ENCODE peak calls at places on chromosomes 13 and 19, in six cellular contexts. One of them, this sample, is unnamed.

GRCh38 chr19:19643158-19644053 is at the start of gene GMIP:
- DNase-seq in DND-41: peak; percentile 87
- DNase-seq in kidney: peak; percentile 91
- DNase-seq in psoas muscle: peak; percentile 82
- DNase-seq in left ventricle myocardium inferior: peak; percentile 82
- DNase-seq in right lobe of liver: peak; percentile 87
- DNase-seq in this sample: peak; percentile 81

GRCh38 chr19:12834418-12834943 is at the start of gene RTBDN:
- DNase-seq in DND-41: no peak
- DNase-seq in kidney: no peak
- DNase-seq in psoas muscle: peak; percentile 12
- DNase-seq in left ventricle myocardium inferior: no peak
- DNase-seq in right lobe of liver: no peak
- DNase-seq in this sample: no peak

GRCh38 chr19:51799311-51799997 is 4.5 kb downstream of the FPR3 start:
- DNase-seq in DND-41: no peak
- DNase-seq in kidney: peak; percentile 92
- DNase-seq in psoas muscle: peak; percentile 83
- DNase-seq in left ventricle myocardium inferior: peak; percentile 89
- DNase-seq in right lobe of liver: peak; percentile 75
- DNase-seq in this sample: peak; percentile 90

GRCh38 chr13:104809483-104809882 is 1726.0 kb downstream of the EFNB2 start:
- DNase-seq in DND-41: peak; percentile 68
- DNase-seq in kidney: no peak
- DNase-seq in psoas muscle: no peak
- DNase-seq in left ventricle myocardium inferior: no peak
- DNase-seq in right lobe of liver: no peak
- DNase-seq in this sample: no peak

GRCh38 chr13:38981096-38981495 is 9.5 kb downstream of the STOML3 start:
- DNase-seq in DND-41: no peak
- DNase-seq in kidney: no peak
- DNase-seq in psoas muscle: no peak
- DNase-seq in left ventricle myocardium inferior: no peak
- DNase-seq in right lobe of liver: no peak
- DNase-seq in this sample: no peak

GRCh38 chr19:10173527-10173926 is 21.2 kb downstream of the DNMT1 start:
- DNase-seq in DND-41: no peak
- DNase-seq in kidney: no peak
- DNase-seq in psoas muscle: no peak
- DNase-seq in left ventricle myocardium inferior: no peak
- DNase-seq in right lobe of liver: no peak
- DNase-seq in this sample: no peak

GRCh38 chr13:80337011-80337688 is 3.8 kb downstream of the SPRY2 start:
- DNase-seq in DND-41: no peak
- DNase-seq in kidney: no peak
- DNase-seq in psoas muscle: no peak
- DNase-seq in left ventricle myocardium inferior: no peak
- DNase-seq in right lobe of liver: peak; percentile 57
- DNase-seq in this sample: peak; percentile 13

GRCh38 chr13:27086599-27087265 is 84.9 kb downstream of the USP12 start:
- DNase-seq in DND-41: no peak
- DNase-seq in kidney: no peak
- DNase-seq in psoas muscle: no peak
- DNase-seq in left ventricle myocardium inferior: no peak
- DNase-seq in right lobe of liver: no peak
- DNase-seq in this sample: no peak

GRCh38 chr13:26249551-26249950 is 4.4 kb upstream of the CDK8 start:
- DNase-seq in DND-41: no peak
- DNase-seq in kidney: no peak
- DNase-seq in psoas muscle: no peak
- DNase-seq in left ventricle myocardium inferior: no peak
- DNase-seq in right lobe of liver: no peak
- DNase-seq in this sample: no peak

GRCh38 chr13:40764587-40765403 is 6.2 kb downstream of the MRPS31 start:
- DNase-seq in DND-41: peak; percentile 27
- DNase-seq in kidney: no peak
- DNase-seq in psoas muscle: no peak
- DNase-seq in left ventricle myocardium inferior: no peak
- DNase-seq in right lobe of liver: peak; percentile 71
- DNase-seq in this sample: no peak

GRCh38 chr19:15251010-15251748 is 18.9 kb upstream of the EPHX3 start:
- DNase-seq in DND-41: no peak
- DNase-seq in kidney: peak; percentile 89
- DNase-seq in psoas muscle: peak; percentile 72
- DNase-seq in left ventricle myocardium inferior: no peak
- DNase-seq in right lobe of liver: no peak
- DNase-seq in this sample: peak; percentile 83

GRCh38 chr19:57905258-57905657 is 11.1 kb downstream of the ZNF417 start:
- DNase-seq in DND-41: no peak
- DNase-seq in kidney: no peak
- DNase-seq in psoas muscle: no peak
- DNase-seq in left ventricle myocardium inferior: no peak
- DNase-seq in right lobe of liver: no peak
- DNase-seq in this sample: no peak

GRCh38 chr13:100533588-100534041 is 55.0 kb downstream of the GGACT start:
- DNase-seq in DND-41: no peak
- DNase-seq in kidney: no peak
- DNase-seq in psoas muscle: no peak
- DNase-seq in left ventricle myocardium inferior: no peak
- DNase-seq in right lobe of liver: peak; percentile 91
- DNase-seq in this sample: no peak

GRCh38 chr13:109160357-109160756 is 530.9 kb downstream of the MYO16 start:
- DNase-seq in DND-41: no peak
- DNase-seq in kidney: no peak
- DNase-seq in psoas muscle: no peak
- DNase-seq in left ventricle myocardium inferior: no peak
- DNase-seq in right lobe of liver: no peak
- DNase-seq in this sample: no peak

GRCh38 chr13:101700598-101700997 is 248.1 kb downstream of the ITGBL1 start:
- DNase-seq in DND-41: no peak
- DNase-seq in kidney: no peak
- DNase-seq in psoas muscle: no peak
- DNase-seq in left ventricle myocardium inferior: no peak
- DNase-seq in right lobe of liver: no peak
- DNase-seq in this sample: no peak

GRCh38 chr13:51688937-51689336 is 104.7 kb downstream of the WDFY2 start:
- DNase-seq in DND-41: no peak
- DNase-seq in kidney: no peak
- DNase-seq in psoas muscle: no peak
- DNase-seq in left ventricle myocardium inferior: no peak
- DNase-seq in right lobe of liver: no peak
- DNase-seq in this sample: no peak

GRCh38 chr19:47447470-47448359 is 24.0 kb downstream of the SLC8A2 start:
- DNase-seq in DND-41: peak; percentile 43
- DNase-seq in kidney: peak; percentile 83
- DNase-seq in psoas muscle: peak; percentile 76
- DNase-seq in left ventricle myocardium inferior: peak; percentile 25
- DNase-seq in right lobe of liver: peak; percentile 53
- DNase-seq in this sample: peak; percentile 63

GRCh38 chr13:95124959-95125358 is 176.3 kb downstream of the ABCC4 start:
- DNase-seq in DND-41: no peak
- DNase-seq in kidney: no peak
- DNase-seq in psoas muscle: no peak
- DNase-seq in left ventricle myocardium inferior: no peak
- DNase-seq in right lobe of liver: no peak
- DNase-seq in this sample: no peak

GRCh38 chr19:317710-318508 is 26.7 kb downstream of the MIER2 start:
- DNase-seq in DND-41: no peak
- DNase-seq in kidney: no peak
- DNase-seq in psoas muscle: no peak
- DNase-seq in left ventricle myocardium inferior: no peak
- DNase-seq in right lobe of liver: no peak
- DNase-seq in this sample: no peak
- TF ChIP-seq CTCF in DND-41: no peak
- TF ChIP-seq CTCF in kidney: no peak
- TF ChIP-seq CTCF in psoas muscle: no peak
- TF ChIP-seq CTCF in left ventricle myocardium inferior: no peak
- TF ChIP-seq CTCF in right lobe of liver: no peak
- TF ChIP-seq CTCF in this sample: no peak

GRCh38 chr13:77222000-77222690 is 104.7 kb downstream of the MYCBP2 start:
- DNase-seq in DND-41: no peak
- DNase-seq in kidney: no peak
- DNase-seq in psoas muscle: no peak
- DNase-seq in left ventricle myocardium inferior: no peak
- DNase-seq in right lobe of liver: no peak
- DNase-seq in this sample: no peak
- H3K27ac ChIP-seq in DND-41: no peak overlapping the region
- H3K27ac ChIP-seq in kidney: no peak overlapping the region
- H3K27ac ChIP-seq in psoas muscle: no peak overlapping the region
- H3K27ac ChIP-seq in left ventricle myocardium inferior: no peak overlapping the region
- H3K27ac ChIP-seq in right lobe of liver: no peak overlapping the region
- H3K27ac ChIP-seq in this sample: no peak overlapping the region

GRCh38 chr13:73596382-73596781 is 537.6 kb downstream of the KLF5 start:
- DNase-seq in DND-41: no peak
- DNase-seq in kidney: no peak
- DNase-seq in psoas muscle: no peak
- DNase-seq in left ventricle myocardium inferior: no peak
- DNase-seq in right lobe of liver: no peak
- DNase-seq in this sample: no peak

GRCh38 chr13:73593199-73593765 is 534.5 kb downstream of the KLF5 start:
- DNase-seq in DND-41: no peak
- DNase-seq in kidney: no peak
- DNase-seq in psoas muscle: no peak
- DNase-seq in left ventricle myocardium inferior: no peak
- DNase-seq in right lobe of liver: no peak
- DNase-seq in this sample: no peak

DNA sequence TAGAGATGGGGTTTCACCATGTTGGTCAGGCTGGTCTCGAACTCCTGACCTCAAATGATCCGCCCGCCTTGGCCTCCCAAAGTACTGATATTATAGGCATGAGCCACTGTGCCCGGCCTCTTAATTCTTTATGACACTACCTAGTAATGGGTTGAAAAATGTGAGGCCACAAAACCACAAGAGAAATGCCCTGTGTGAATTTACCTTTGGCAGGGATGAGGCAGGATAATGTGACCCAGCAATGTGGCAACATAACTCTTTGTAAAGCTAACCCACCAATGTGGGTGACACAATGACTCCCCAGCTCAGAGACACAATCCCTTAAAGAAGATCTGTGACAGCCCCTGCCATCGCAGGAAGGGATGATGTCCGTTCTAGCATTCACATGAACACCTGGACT is 533.1 kb downstream of the KLF5 start:
- DNase-seq in DND-41: no peak
- DNase-seq in kidney: no peak
- DNase-seq in psoas muscle: no peak
- DNase-seq in left ventricle myocardium inferior: no peak
- DNase-seq in right lobe of liver: no peak
- DNase-seq in this sample: no peak
- H3K4me3 ChIP-seq in DND-41: no peak overlapping the region
- H3K4me3 ChIP-seq in kidney: no peak overlapping the region
- H3K4me3 ChIP-seq in psoas muscle: no peak overlapping the region
- H3K4me3 ChIP-seq in left ventricle myocardium inferior: no peak overlapping the region
- H3K4me3 ChIP-seq in right lobe of liver: no peak overlapping the region
- H3K4me3 ChIP-seq in this sample: no peak overlapping the region

GRCh38 chr19:35142531-35143230 is 374 bp upstream of the FXYD7 start:
- DNase-seq in DND-41: peak; percentile 51
- DNase-seq in kidney: peak; percentile 85
- DNase-seq in psoas muscle: peak; percentile 72
- DNase-seq in left ventricle myocardium inferior: peak; percentile 40
- DNase-seq in right lobe of liver: no peak
- DNase-seq in this sample: peak; percentile 42

GRCh38 chr19:35143231-35143715 is at the start of gene FXYD7:
- DNase-seq in DND-41: no peak
- DNase-seq in kidney: peak; percentile 83
- DNase-seq in psoas muscle: no peak
- DNase-seq in left ventricle myocardium inferior: no peak
- DNase-seq in right lobe of liver: no peak
- DNase-seq in this sample: no peak

GRCh38 chr19:35143818-35144217 is 763 bp downstream of the FXYD7 start:
- DNase-seq in DND-41: no peak
- DNase-seq in kidney: no peak
- DNase-seq in psoas muscle: no peak
- DNase-seq in left ventricle myocardium inferior: no peak
- DNase-seq in right lobe of liver: no peak
- DNase-seq in this sample: no peak

GRCh38 chr19:35144600-35145436 is 1.8 kb downstream of the FXYD7 start:
- DNase-seq in DND-41: no peak
- DNase-seq in kidney: peak; percentile 91
- DNase-seq in psoas muscle: no peak
- DNase-seq in left ventricle myocardium inferior: no peak
- DNase-seq in right lobe of liver: no peak
- DNase-seq in this sample: no peak

DNA sequence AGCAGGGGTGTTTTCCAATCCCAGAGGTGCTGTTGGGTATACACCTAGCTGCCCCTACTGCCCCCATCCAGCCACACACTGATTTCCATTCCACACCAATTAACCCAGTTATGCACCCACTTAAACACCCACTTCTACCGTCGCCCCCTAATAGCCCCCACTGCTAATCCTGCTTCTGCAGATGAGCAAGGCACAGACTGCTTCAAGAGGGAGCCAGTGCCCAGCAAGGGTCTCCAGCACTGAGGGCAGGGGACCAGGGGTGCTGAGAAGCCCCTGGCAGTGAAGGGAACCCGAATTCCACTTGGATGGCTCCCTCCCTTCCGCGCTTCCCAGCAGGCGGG is 1.2 kb downstream of the FXYD7 start:
- DNase-seq in DND-41: no peak
- DNase-seq in kidney: peak; percentile 60
- DNase-seq in psoas muscle: no peak
- DNase-seq in left ventricle myocardium inferior: no peak
- DNase-seq in right lobe of liver: no peak
- DNase-seq in this sample: no peak
- TF ChIP-seq CTCF in DND-41: no peak
- TF ChIP-seq CTCF in kidney: no peak
- TF ChIP-seq CTCF in psoas muscle: no peak
- TF ChIP-seq CTCF in left ventricle myocardium inferior: no peak
- TF ChIP-seq CTCF in right lobe of liver: no peak
- TF ChIP-seq CTCF in this sample: no peak

GRCh38 chr13:23610966-23611486 is 40.8 kb downstream of the TNFRSF19 start:
- DNase-seq in DND-41: no peak
- DNase-seq in kidney: no peak
- DNase-seq in psoas muscle: no peak
- DNase-seq in left ventricle myocardium inferior: no peak
- DNase-seq in right lobe of liver: no peak
- DNase-seq in this sample: peak; percentile 67
- H3K27ac ChIP-seq in DND-41: no peak overlapping the region
- H3K27ac ChIP-seq in kidney: no peak overlapping the region
- H3K27ac ChIP-seq in psoas muscle: no peak overlapping the region
- H3K27ac ChIP-seq in left ventricle myocardium inferior: peak overlapping the region; percentile 77
- H3K27ac ChIP-seq in right lobe of liver: no peak overlapping the region
- H3K27ac ChIP-seq in this sample: peak overlapping the region; percentile 52

DNA sequence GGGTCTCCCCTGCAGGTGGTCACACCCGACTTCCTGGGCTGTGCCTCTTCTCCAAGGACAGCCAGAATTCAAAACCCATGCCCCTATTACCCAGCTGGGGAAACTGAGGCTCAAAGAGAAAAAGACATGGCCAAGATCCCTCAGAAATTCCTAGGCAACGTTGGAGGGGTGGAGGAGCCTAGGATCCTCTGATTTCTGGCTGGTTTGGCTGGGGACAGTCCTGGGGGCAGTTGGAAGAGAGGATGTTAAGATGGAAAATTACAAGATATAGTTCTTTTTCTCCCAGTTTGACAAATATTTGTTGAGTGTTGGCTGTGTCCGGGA is 2.4 kb downstream of the VASP start:
- DNase-seq in DND-41: no peak
- DNase-seq in kidney: no peak
- DNase-seq in psoas muscle: no peak
- DNase-seq in left ventricle myocardium inferior: no peak
- DNase-seq in right lobe of liver: no peak
- DNase-seq in this sample: no peak
- H3K4me3 ChIP-seq in DND-41: no peak overlapping the region
- H3K4me3 ChIP-seq in kidney: no peak overlapping the region
- H3K4me3 ChIP-seq in psoas muscle: peak overlapping the region; percentile 100
- H3K4me3 ChIP-seq in left ventricle myocardium inferior: peak overlapping the region; percentile 100
- H3K4me3 ChIP-seq in right lobe of liver: peak overlapping the region; percentile 100
- H3K4me3 ChIP-seq in this sample: peak overlapping the region; percentile 100

GRCh38 chr13:111068009-111068350 is 47.1 kb upstream of the ARHGEF7 start:
- DNase-seq in DND-41: no peak
- DNase-seq in kidney: no peak
- DNase-seq in psoas muscle: no peak
- DNase-seq in left ventricle myocardium inferior: no peak
- DNase-seq in right lobe of liver: no peak
- DNase-seq in this sample: no peak
- TF ChIP-seq CTCF in DND-41: no peak
- TF ChIP-seq CTCF in kidney: no peak
- TF ChIP-seq CTCF in psoas muscle: no peak
- TF ChIP-seq CTCF in left ventricle myocardium inferior: peak; percentile 4
- TF ChIP-seq CTCF in right lobe of liver: no peak
- TF ChIP-seq CTCF in this sample: no peak